ENCODE peak calls at places on chromosomes 2 and 18, in eight cellular contexts. One of them, this sample, is unnamed.

GRCh38 chr2:141508086-141508749 is 622.6 kb downstream of the LRP1B start:
- DNase-seq in mesothelial cell of epicardium: no peak
- DNase-seq in spleen: no peak
- DNase-seq in DND-41: no peak
- DNase-seq in RWPE1: no peak
- DNase-seq in lower lobe of right lung: no peak
- DNase-seq in upper lobe of right lung: no peak
- DNase-seq in fibroblast of pulmonary artery: no peak
- DNase-seq in this sample: no peak

GRCh38 chr2:40550085-40550484 is 98.2 kb upstream of the SLC8A1 start:
- DNase-seq in mesothelial cell of epicardium: no peak
- DNase-seq in DND-41: no peak
- DNase-seq in lower lobe of right lung: no peak
- DNase-seq in fibroblast of pulmonary artery: no peak
- DNase-seq in upper lobe of right lung: no peak
- DNase-seq in spleen: no peak
- DNase-seq in RWPE1: no peak
- DNase-seq in this sample: no peak

GRCh38 chr2:1024981-1025380 is 74.3 kb downstream of the SNTG2 start:
- DNase-seq in RWPE1: peak; percentile 16
- DNase-seq in lower lobe of right lung: no peak
- DNase-seq in DND-41: no peak
- DNase-seq in spleen: no peak
- DNase-seq in fibroblast of pulmonary artery: peak; percentile 23
- DNase-seq in mesothelial cell of epicardium: no peak
- DNase-seq in upper lobe of right lung: no peak
- DNase-seq in this sample: no peak

GRCh38 chr2:224944707-224945106 is 97.6 kb downstream of the DOCK10 start:
- DNase-seq in mesothelial cell of epicardium: no peak
- DNase-seq in lower lobe of right lung: no peak
- DNase-seq in DND-41: no peak
- DNase-seq in RWPE1: no peak
- DNase-seq in upper lobe of right lung: no peak
- DNase-seq in fibroblast of pulmonary artery: no peak
- DNase-seq in spleen: no peak
- DNase-seq in this sample: no peak

GRCh38 chr2:128410758-128411215 is 92.1 kb upstream of the HS6ST1 start:
- DNase-seq in RWPE1: no peak
- DNase-seq in mesothelial cell of epicardium: no peak
- DNase-seq in DND-41: peak; percentile 3
- DNase-seq in fibroblast of pulmonary artery: no peak
- DNase-seq in lower lobe of right lung: no peak
- DNase-seq in spleen: peak; percentile 25
- DNase-seq in upper lobe of right lung: peak; percentile 12
- DNase-seq in this sample: no peak

GRCh38 chr18:48470484-48471180 is 61.4 kb upstream of the ZBTB7C start:
- DNase-seq in spleen: no peak
- DNase-seq in DND-41: no peak
- DNase-seq in RWPE1: no peak
- DNase-seq in fibroblast of pulmonary artery: peak; percentile 42
- DNase-seq in mesothelial cell of epicardium: no peak
- DNase-seq in lower lobe of right lung: no peak
- DNase-seq in upper lobe of right lung: no peak
- DNase-seq in this sample: no peak

GRCh38 chr2:105873721-105874120 is 129.0 kb downstream of the NCK2 start:
- DNase-seq in DND-41: no peak
- DNase-seq in fibroblast of pulmonary artery: peak; percentile 76
- DNase-seq in mesothelial cell of epicardium: no peak
- DNase-seq in spleen: no peak
- DNase-seq in upper lobe of right lung: no peak
- DNase-seq in RWPE1: peak; percentile 55
- DNase-seq in lower lobe of right lung: no peak
- DNase-seq in this sample: no peak

GRCh38 chr2:71071681-71072398 is 3.4 kb downstream of the NAGK start:
- DNase-seq in spleen: peak; percentile 87
- DNase-seq in RWPE1: no peak
- DNase-seq in upper lobe of right lung: no peak
- DNase-seq in mesothelial cell of epicardium: no peak
- DNase-seq in DND-41: peak; percentile 26
- DNase-seq in lower lobe of right lung: no peak
- DNase-seq in fibroblast of pulmonary artery: no peak
- DNase-seq in this sample: no peak

GRCh38 chr2:203819434-203820133 is 48.0 kb upstream of the CTLA4 start:
- DNase-seq in upper lobe of right lung: no peak
- DNase-seq in DND-41: no peak
- DNase-seq in fibroblast of pulmonary artery: no peak
- DNase-seq in RWPE1: no peak
- DNase-seq in mesothelial cell of epicardium: no peak
- DNase-seq in lower lobe of right lung: no peak
- DNase-seq in spleen: no peak
- DNase-seq in this sample: no peak

GRCh38 chr2:209162129-209162528 is 261.7 kb upstream of the MAP2 start:
- DNase-seq in fibroblast of pulmonary artery: no peak
- DNase-seq in mesothelial cell of epicardium: no peak
- DNase-seq in lower lobe of right lung: no peak
- DNase-seq in upper lobe of right lung: no peak
- DNase-seq in spleen: no peak
- DNase-seq in RWPE1: peak; percentile 4
- DNase-seq in DND-41: no peak
- DNase-seq in this sample: no peak

GRCh38 chr2:237264480-237265219 is 149.3 kb downstream of the COL6A3 start:
- DNase-seq in mesothelial cell of epicardium: no peak
- DNase-seq in upper lobe of right lung: no peak
- DNase-seq in lower lobe of right lung: no peak
- DNase-seq in spleen: no peak
- DNase-seq in fibroblast of pulmonary artery: peak; percentile 68
- DNase-seq in DND-41: no peak
- DNase-seq in RWPE1: no peak
- DNase-seq in this sample: no peak

GRCh38 chr2:103754530-103754929 is 992.7 kb downstream of the TMEM182 start:
- DNase-seq in upper lobe of right lung: no peak
- DNase-seq in lower lobe of right lung: no peak
- DNase-seq in mesothelial cell of epicardium: no peak
- DNase-seq in spleen: no peak
- DNase-seq in fibroblast of pulmonary artery: no peak
- DNase-seq in DND-41: no peak
- DNase-seq in RWPE1: no peak
- DNase-seq in this sample: no peak

GRCh38 chr18:3225588-3225987 is 5.8 kb upstream of the MYOM1 start:
- DNase-seq in mesothelial cell of epicardium: no peak
- DNase-seq in RWPE1: no peak
- DNase-seq in spleen: no peak
- DNase-seq in DND-41: no peak
- DNase-seq in lower lobe of right lung: no peak
- DNase-seq in upper lobe of right lung: no peak
- DNase-seq in fibroblast of pulmonary artery: no peak
- DNase-seq in this sample: no peak

GRCh38 chr2:207394812-207395534 is 134.8 kb upstream of the CREB1 start:
- DNase-seq in DND-41: no peak
- DNase-seq in lower lobe of right lung: no peak
- DNase-seq in fibroblast of pulmonary artery: peak; percentile 99
- DNase-seq in mesothelial cell of epicardium: no peak
- DNase-seq in upper lobe of right lung: no peak
- DNase-seq in RWPE1: peak; percentile 93
- DNase-seq in spleen: no peak
- DNase-seq in this sample: no peak

GRCh38 chr2:106142683-106143082 is 51.4 kb downstream of the UXS1 start:
- DNase-seq in RWPE1: no peak
- DNase-seq in lower lobe of right lung: no peak
- DNase-seq in spleen: no peak
- DNase-seq in mesothelial cell of epicardium: no peak
- DNase-seq in fibroblast of pulmonary artery: no peak
- DNase-seq in upper lobe of right lung: no peak
- DNase-seq in DND-41: no peak
- DNase-seq in this sample: no peak

GRCh38 chr18:48705531-48705930 is 166.7 kb downstream of the CTIF start:
- DNase-seq in fibroblast of pulmonary artery: no peak
- DNase-seq in spleen: no peak
- DNase-seq in DND-41: no peak
- DNase-seq in mesothelial cell of epicardium: no peak
- DNase-seq in RWPE1: no peak
- DNase-seq in lower lobe of right lung: no peak
- DNase-seq in upper lobe of right lung: no peak
- DNase-seq in this sample: no peak

GRCh38 chr2:54579682-54580349 is 123.7 kb downstream of the SPTBN1 start:
- DNase-seq in mesothelial cell of epicardium: no peak
- DNase-seq in lower lobe of right lung: no peak
- DNase-seq in RWPE1: no peak
- DNase-seq in spleen: no peak
- DNase-seq in upper lobe of right lung: no peak
- DNase-seq in DND-41: no peak
- DNase-seq in fibroblast of pulmonary artery: no peak
- DNase-seq in this sample: no peak

GRCh38 chr2:160679686-160680085 is 186.1 kb upstream of the RBMS1 start:
- DNase-seq in RWPE1: no peak
- DNase-seq in upper lobe of right lung: no peak
- DNase-seq in mesothelial cell of epicardium: no peak
- DNase-seq in spleen: no peak
- DNase-seq in lower lobe of right lung: no peak
- DNase-seq in DND-41: no peak
- DNase-seq in fibroblast of pulmonary artery: no peak
- DNase-seq in this sample: no peak

GRCh38 chr2:27489118-27489497 is 435 bp downstream of the IFT172 start:
- DNase-seq in DND-41: no peak
- DNase-seq in upper lobe of right lung: no peak
- DNase-seq in RWPE1: peak; percentile 20
- DNase-seq in lower lobe of right lung: no peak
- DNase-seq in spleen: no peak
- DNase-seq in mesothelial cell of epicardium: no peak
- DNase-seq in fibroblast of pulmonary artery: peak; percentile 33
- DNase-seq in this sample: no peak

DNA sequence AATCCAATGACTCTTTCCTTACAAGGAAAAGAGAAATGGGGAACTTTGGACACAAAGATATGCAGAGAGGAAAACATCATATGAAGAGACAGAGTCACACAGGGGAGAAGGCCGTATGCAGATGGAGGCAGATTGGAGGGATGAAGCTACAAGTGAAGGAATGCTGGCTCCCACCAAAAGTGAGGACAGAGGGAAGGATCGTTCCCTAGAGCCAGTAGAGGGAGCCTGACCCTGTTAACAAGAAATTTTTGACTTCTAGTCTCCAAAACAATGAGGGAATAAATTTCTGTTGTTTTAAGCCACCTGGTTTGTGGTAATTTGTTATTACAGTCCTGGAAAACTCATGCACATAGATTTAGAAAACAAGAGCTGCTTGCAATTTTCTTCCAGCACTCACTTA is 169.3 kb downstream of the PMAIP1 start:
- DNase-seq in upper lobe of right lung: no peak
- DNase-seq in spleen: no peak
- DNase-seq in lower lobe of right lung: no peak
- DNase-seq in fibroblast of pulmonary artery: no peak
- DNase-seq in RWPE1: no peak
- DNase-seq in DND-41: no peak
- DNase-seq in mesothelial cell of epicardium: no peak
- DNase-seq in this sample: no peak
- TF ChIP-seq CTCF in upper lobe of right lung: no peak
- TF ChIP-seq CTCF in spleen: no peak
- TF ChIP-seq CTCF in lower lobe of right lung: no peak
- TF ChIP-seq CTCF in fibroblast of pulmonary artery: peak; percentile 28
- TF ChIP-seq CTCF in RWPE1: no peak
- TF ChIP-seq CTCF in DND-41: peak; percentile 38
- TF ChIP-seq CTCF in mesothelial cell of epicardium: no peak
- TF ChIP-seq CTCF in this sample: peak; percentile 5

GRCh38 chr2:8671802-8672201 is 10.1 kb upstream of the ID2 start:
- DNase-seq in spleen: no peak
- DNase-seq in lower lobe of right lung: peak; percentile 22
- DNase-seq in upper lobe of right lung: peak; percentile 19
- DNase-seq in fibroblast of pulmonary artery: no peak
- DNase-seq in mesothelial cell of epicardium: no peak
- DNase-seq in DND-41: no peak
- DNase-seq in RWPE1: no peak
- DNase-seq in this sample: no peak
- TF ChIP-seq CTCF in spleen: no peak
- TF ChIP-seq CTCF in lower lobe of right lung: no peak
- TF ChIP-seq CTCF in upper lobe of right lung: no peak
- TF ChIP-seq CTCF in fibroblast of pulmonary artery: no peak
- TF ChIP-seq CTCF in mesothelial cell of epicardium: no peak
- TF ChIP-seq CTCF in DND-41: no peak
- TF ChIP-seq CTCF in RWPE1: no peak
- TF ChIP-seq CTCF in this sample: no peak

DNA sequence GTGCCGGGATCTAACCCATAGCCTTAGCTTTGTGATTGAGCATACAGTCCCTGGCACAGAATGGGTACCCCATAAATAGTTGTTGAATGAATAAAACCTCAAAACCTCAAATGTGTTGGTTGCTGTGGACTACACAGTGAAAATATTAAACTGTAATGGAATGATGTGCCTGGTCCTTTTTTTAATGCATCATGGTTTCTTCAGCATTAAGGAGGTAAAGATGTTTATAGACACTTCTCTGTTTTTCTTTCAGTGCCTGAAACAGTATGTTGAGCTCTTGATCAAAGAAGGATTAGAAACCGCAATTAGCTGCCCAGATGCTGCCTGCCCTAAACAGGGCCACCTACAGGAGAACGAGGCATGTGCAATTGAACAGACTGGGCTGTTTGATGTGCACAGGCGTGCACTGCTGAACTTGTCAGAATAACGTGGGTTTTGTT is 97.0 kb downstream of the RNF144A start:
- DNase-seq in spleen: peak; percentile 67
- DNase-seq in DND-41: peak; percentile 43
- DNase-seq in fibroblast of pulmonary artery: peak; percentile 44
- DNase-seq in RWPE1: no peak
- DNase-seq in mesothelial cell of epicardium: no peak
- DNase-seq in lower lobe of right lung: no peak
- DNase-seq in upper lobe of right lung: no peak
- DNase-seq in this sample: no peak
- TF ChIP-seq CTCF in spleen: peak; percentile 64
- TF ChIP-seq CTCF in DND-41: peak; percentile 62
- TF ChIP-seq CTCF in fibroblast of pulmonary artery: peak; percentile 51
- TF ChIP-seq CTCF in RWPE1: no peak
- TF ChIP-seq CTCF in mesothelial cell of epicardium: peak; percentile 28
- TF ChIP-seq CTCF in lower lobe of right lung: peak; percentile 42
- TF ChIP-seq CTCF in upper lobe of right lung: peak; percentile 40
- TF ChIP-seq CTCF in this sample: peak; percentile 78

GRCh38 chr2:48048725-48049124 is 142.4 kb upstream of the FBXO11 start:
- DNase-seq in fibroblast of pulmonary artery: no peak
- DNase-seq in upper lobe of right lung: no peak
- DNase-seq in DND-41: no peak
- DNase-seq in spleen: no peak
- DNase-seq in mesothelial cell of epicardium: no peak
- DNase-seq in lower lobe of right lung: no peak
- DNase-seq in RWPE1: no peak
- DNase-seq in this sample: no peak

GRCh38 chr2:48043746-48044145 is 137.4 kb upstream of the FBXO11 start:
- DNase-seq in RWPE1: no peak
- DNase-seq in mesothelial cell of epicardium: no peak
- DNase-seq in DND-41: no peak
- DNase-seq in upper lobe of right lung: no peak
- DNase-seq in lower lobe of right lung: no peak
- DNase-seq in fibroblast of pulmonary artery: no peak
- DNase-seq in spleen: no peak
- DNase-seq in this sample: no peak

GRCh38 chr2:48050711-48051110 is 144.4 kb upstream of the FBXO11 start:
- DNase-seq in fibroblast of pulmonary artery: no peak
- DNase-seq in lower lobe of right lung: no peak
- DNase-seq in DND-41: no peak
- DNase-seq in mesothelial cell of epicardium: no peak
- DNase-seq in spleen: no peak
- DNase-seq in upper lobe of right lung: no peak
- DNase-seq in RWPE1: no peak
- DNase-seq in this sample: no peak

GRCh38 chr2:48045613-48046012 is 139.3 kb upstream of the FBXO11 start:
- DNase-seq in mesothelial cell of epicardium: no peak
- DNase-seq in upper lobe of right lung: no peak
- DNase-seq in lower lobe of right lung: no peak
- DNase-seq in RWPE1: no peak
- DNase-seq in DND-41: no peak
- DNase-seq in fibroblast of pulmonary artery: no peak
- DNase-seq in spleen: no peak
- DNase-seq in this sample: no peak

GRCh38 chr2:48049371-48049770 is 143.1 kb upstream of the FBXO11 start:
- DNase-seq in mesothelial cell of epicardium: no peak
- DNase-seq in fibroblast of pulmonary artery: no peak
- DNase-seq in upper lobe of right lung: no peak
- DNase-seq in RWPE1: no peak
- DNase-seq in lower lobe of right lung: no peak
- DNase-seq in DND-41: no peak
- DNase-seq in spleen: no peak
- DNase-seq in this sample: no peak
- TF ChIP-seq CTCF in mesothelial cell of epicardium: no peak
- TF ChIP-seq CTCF in fibroblast of pulmonary artery: no peak
- TF ChIP-seq CTCF in upper lobe of right lung: no peak
- TF ChIP-seq CTCF in RWPE1: no peak
- TF ChIP-seq CTCF in lower lobe of right lung: no peak
- TF ChIP-seq CTCF in DND-41: no peak
- TF ChIP-seq CTCF in spleen: no peak
- TF ChIP-seq CTCF in this sample: no peak

This sample was measured in D721Med.